ENCODE peak calls at places on chromosomes 7 and 10, in four cellular contexts. R, Q, U and P are unnamed samples.

GRCh38 chr10:71077796-71078453 is 134.4 kb upstream of the UNC5B start:
- DNase-seq in R (no peak), Q (no peak), U (peak), P (no peak)

GRCh38 chr7:35817930-35818329 is 17.1 kb downstream of the SEPTIN7 start:
- DNase-seq in R (no peak), Q (no peak), U (no peak), P (no peak)

GRCh38 chr10:131629026-131629425 is 271.8 kb upstream of the PPP2R2D start:
- DNase-seq in R (no peak), Q (no peak), U (no peak), P (no peak)

GRCh38 chr10:116147162-116147906 is 125.7 kb downstream of the GFRA1 start:
- DNase-seq in R (no peak), Q (no peak), U (no peak), P (no peak)

GRCh38 chr7:142563470-142563869 is 185.8 kb upstream of the PRSS1 start:
- DNase-seq in R (no peak), Q (no peak), U (no peak), P (no peak)

GRCh38 chr7:42244828-42245227 is 7.8 kb upstream of the GLI3 start:
- DNase-seq in R (no peak), Q (no peak), U (no peak), P (no peak)

GRCh38 chr7:151895008-151895661 is 18.2 kb upstream of the PRKAG2 start:
- DNase-seq in R (no peak), Q (no peak), U (no peak), P (no peak)

GRCh38 chr7:80478683-80479082 is 33.2 kb downstream of the GNAT3 start:
- DNase-seq in R (no peak), Q (no peak), U (no peak), P (peak)

GRCh38 chr7:158080899-158081445 is 506.7 kb downstream of the PTPRN2 start:
- DNase-seq in R (no peak), Q (no peak), U (no peak), P (no peak)